ENCODE peak calls at places on chromosome 21, in eight cellular contexts. W is uterus, J is psoas muscle, C is brain microvascular endothelial cell, Y is spleen, P is fibroblast of lung, A is AG04450, E is GM23248. F is an unnamed sample.

GRCh38 chr21:36703123-36703522 is 4.2 kb downstream of the SIM2 start:
- DNase-seq in P (no peak), Y (no peak), C (no peak), W (no peak), A (no peak), E (no peak), J (no peak), F (no peak)

GRCh38 chr21:45358711-45359310 is 46.2 kb upstream of the COL18A1 start:
- DNase-seq in E (no peak), P (no peak), Y (no peak), C (no peak), J (no peak), W (no peak), A (no peak), F (no peak)

GRCh38 chr21:16239659-16240265 is 510.0 kb downstream of the USP25 start:
- DNase-seq in Y (no peak), A (no peak), C (no peak), W (no peak), P (no peak), E (no peak), J (no peak), F (no peak)

GRCh38 chr21:19607983-19608668 is 1204.5 kb upstream of the TMPRSS15 start:
- DNase-seq in Y (no peak), E (no peak), C (no peak), A (no peak), P (no peak), W (no peak), J (no peak), F (no peak)

GRCh38 chr21:36698160-36699025 is 522 bp upstream of the SIM2 start:
- DNase-seq in E (no peak), A (no peak), P (no peak), W (no peak), Y (no peak), C (no peak), J (no peak), F (no peak)

GRCh38 chr21:39658066-39658465 is 45.3 kb downstream of the B3GALT5 start:
- DNase-seq in Y (no peak), J (no peak), A (no peak), E (no peak), W (no peak), P (no peak), C (no peak), F (no peak)

GRCh38 chr21:37276377-37276776 is 9.2 kb upstream of the VPS26C start:
- DNase-seq in C (no peak), Y (no peak), J (no peak), P (no peak), A (no peak), W (no peak), E (no peak), F (no peak)

GRCh38 chr21:16587141-16587570 is 857.4 kb downstream of the USP25 start:
- DNase-seq in A (peak), W (peak), J (peak), P (peak), C (peak), E (peak), Y (no peak), F (peak)

GRCh38 chr21:25732091-25732760 is 2.5 kb downstream of the ATP5PF start:
- DNase-seq in W (no peak), C (no peak), P (no peak), J (no peak), Y (no peak), A (no peak), E (no peak), F (no peak)

GRCh38 chr21:45124596-45124995 is 50.2 kb downstream of the ADARB1 start:
- DNase-seq in W (no peak), E (no peak), Y (no peak), A (no peak), J (no peak), C (no peak), P (no peak), F (no peak)

GRCh38 chr21:45533731-45534571 is 8.3 kb downstream of the SLC19A1 start:
- DNase-seq in Y (peak), W (no peak), E (no peak), A (no peak), C (no peak), P (no peak), J (peak), F (no peak)

GRCh38 chr21:17491716-17492414 is 21.0 kb upstream of the CXADR start:
- DNase-seq in W (peak), E (peak), A (peak), J (no peak), P (peak), C (peak), Y (no peak), F (no peak)

GRCh38 chr21:26079376-26079775 is 91.2 kb downstream of the APP start:
- DNase-seq in E (peak), A (no peak), J (no peak), C (no peak), W (no peak), Y (no peak), P (peak), F (no peak)

GRCh38 chr21:45226540-45227326 is 61.0 kb downstream of the POFUT2 start:
- DNase-seq in C (no peak), E (peak), W (no peak), A (no peak), J (no peak), P (peak), Y (no peak), F (no peak)

GRCh38 chr21:37253991-37254390 is 13.1 kb downstream of the VPS26C start:
- DNase-seq in A (peak), C (no peak), P (peak), W (no peak), Y (no peak), E (peak), J (no peak), F (no peak)

GRCh38 chr21:25313891-25314646 is 293.2 kb downstream of the MRPL39 start:
- DNase-seq in E (peak), W (no peak), J (no peak), Y (no peak), P (peak), C (peak), A (peak), F (no peak)

GRCh38 chr21:17610862-17611261 is 1.8 kb downstream of the BTG3 start:
- DNase-seq in J (no peak), C (no peak), P (peak), W (no peak), Y (no peak), E (peak), A (no peak), F (no peak)

GRCh38 chr21:45130324-45130774 is 56.0 kb downstream of the ADARB1 start:
- DNase-seq in J (no peak), A (no peak), E (peak), Y (no peak), P (peak), C (peak), W (peak), F (no peak)

GRCh38 chr21:17402885-17403477 is 109.9 kb upstream of the CXADR start:
- DNase-seq in J (no peak), E (peak), W (no peak), C (peak), P (peak), Y (no peak), A (no peak), F (no peak)

GRCh38 chr21:25999935-26000582 is 170.5 kb downstream of the APP start:
- DNase-seq in Y (peak), C (no peak), P (no peak), E (no peak), J (no peak), A (no peak), W (no peak), F (no peak)

GRCh38 chr21:17783816-17784598 is 35.1 kb downstream of the C21orf91 start:
- DNase-seq in W (no peak), Y (no peak), A (no peak), C (no peak), P (no peak), E (no peak), J (no peak), F (no peak)

GRCh38 chr21:31198575-31198974 is 145.5 kb downstream of the TIAM1 start:
- DNase-seq in Y (no peak), J (no peak), W (no peak), C (peak), P (peak), A (peak), E (peak), F (no peak)

GRCh38 chr21:45050786-45051489 is 23.4 kb upstream of the ADARB1 start:
- DNase-seq in W (no peak), Y (no peak), J (no peak), E (peak), C (peak), A (peak), P (peak), F (no peak)

GRCh38 chr21:45994738-45995685 is 13.4 kb downstream of the COL6A1 start:
- DNase-seq in Y (peak), A (no peak), W (peak), J (no peak), P (no peak), C (no peak), E (no peak), F (no peak)

GRCh38 chr21:40165212-40165611 is 298.0 kb downstream of the PCP4 start:
- DNase-seq in A (no peak), E (no peak), Y (no peak), C (no peak), W (no peak), J (no peak), P (peak), F (no peak)

GRCh38 chr21:30710499-30710898 is 8.1 kb downstream of the KRTAP21-3 start:
- DNase-seq in Y (no peak), C (no peak), W (no peak), J (no peak), A (no peak), P (no peak), E (no peak), F (no peak)

GRCh38 chr21:45440736-45441350 is 35.9 kb downstream of the COL18A1 start:
- DNase-seq in E (no peak), Y (peak), A (no peak), J (peak), C (no peak), P (no peak), W (no peak), F (no peak)

GRCh38 chr21:16179732-16180131 is 449.9 kb downstream of the USP25 start:
- DNase-seq in A (no peak), C (peak), W (no peak), Y (no peak), J (no peak), E (no peak), P (peak), F (no peak)

GRCh38 chr21:25583370-25584133 is 23.7 kb downstream of the MRPL39 start:
- DNase-seq in P (no peak), Y (no peak), A (no peak), W (no peak), E (no peak), C (no peak), J (no peak), F (no peak)

GRCh38 chr21:15826908-15827601 is 97.3 kb downstream of the USP25 start:
- DNase-seq in E (no peak), Y (no peak), W (no peak), A (no peak), J (no peak), P (no peak), C (no peak), F (no peak)

GRCh38 chr21:39182016-39182415 is 1.2 kb downstream of the PSMG1 start:
- DNase-seq in C (no peak), J (no peak), A (no peak), W (no peak), Y (no peak), P (no peak), E (peak), F (no peak)

GRCh38 chr21:25457411-25457810 is 149.9 kb downstream of the MRPL39 start:
- DNase-seq in J (no peak), W (no peak), Y (no peak), E (peak), A (peak), P (peak), C (peak), F (no peak)

GRCh38 chr21:39720126-39720778 is 24.7 kb upstream of the IGSF5 start:
- DNase-seq in C (no peak), J (no peak), E (peak), A (no peak), Y (no peak), P (peak), W (no peak), F (no peak)

GRCh38 chr21:45417256-45417950 is 12.4 kb downstream of the COL18A1 start:
- DNase-seq in Y (peak), E (no peak), W (no peak), P (peak), J (peak), A (no peak), C (no peak), F (no peak)

GRCh38 chr21:14550200-14550599 is 4.1 kb upstream of the SAMSN1 start:
- DNase-seq in J (no peak), C (no peak), W (no peak), A (no peak), P (no peak), Y (no peak), E (no peak), F (no peak)

GRCh38 chr21:26148071-26148470 is 22.5 kb downstream of the APP start:
- DNase-seq in J (no peak), Y (no peak), E (no peak), P (no peak), A (no peak), W (no peak), C (peak), F (no peak)

DNA sequence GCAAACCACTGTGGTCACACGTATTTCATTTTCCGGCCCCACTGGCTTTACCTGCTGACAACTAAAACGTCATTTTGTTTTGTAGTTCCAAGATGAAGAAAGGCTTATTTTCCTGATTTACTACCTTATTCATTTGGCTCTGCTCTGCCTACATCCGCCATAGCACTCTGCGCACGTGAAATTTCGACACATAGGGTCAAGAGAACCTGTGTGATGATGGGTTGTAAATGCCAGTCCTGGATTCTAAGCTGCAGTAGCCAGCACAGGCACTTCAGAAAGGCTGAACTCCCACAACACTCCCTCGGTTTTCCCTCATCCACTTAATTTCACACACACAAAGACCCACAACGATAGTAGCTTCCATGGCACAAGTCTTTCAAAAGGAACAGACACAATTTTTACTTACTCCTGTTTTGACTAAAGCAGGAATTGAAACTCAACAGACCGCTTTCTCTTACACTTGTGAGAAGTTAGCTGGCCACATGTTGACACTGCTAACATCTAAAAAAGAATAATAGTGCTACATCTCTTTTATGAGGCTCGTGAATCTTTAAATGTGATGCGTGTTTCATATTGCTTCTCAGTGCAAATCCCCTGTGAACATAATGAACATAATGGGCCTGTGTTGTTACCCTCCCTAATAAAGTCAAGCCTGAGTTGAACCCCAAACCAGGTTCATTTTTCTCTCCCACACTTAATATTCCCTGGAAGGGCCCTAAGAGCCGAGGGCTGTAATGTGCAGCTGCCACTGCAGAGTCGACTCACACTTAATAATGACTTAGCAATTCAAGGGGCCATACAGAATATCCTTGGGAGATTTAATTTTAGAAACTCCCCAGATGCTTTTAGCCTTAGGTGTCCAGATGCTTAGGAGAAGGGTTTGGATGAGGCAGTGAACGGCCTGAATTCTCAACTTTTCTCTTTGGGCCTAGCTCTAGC is 1.5 kb upstream of the RUNX1 start:
- DNase-seq in W (no peak), E (peak), A (no peak), C (no peak), P (peak), J (no peak), Y (no peak), F (no peak)
- H3K27ac ChIP-seq in W (no peak), E (peak), A (peak), C (peak), P (peak), J (peak), Y (peak), F (no peak)

GRCh38 chr21:34073749-34074282 is 438 bp downstream of the MRPS6 start:
- DNase-seq in P (no peak), J (peak), Y (peak), A (no peak), E (peak), C (no peak), W (no peak), F (no peak)

GRCh38 chr21:34074283-34075098 is 1.1 kb downstream of the MRPS6 start:
- DNase-seq in E (peak), C (no peak), J (no peak), W (no peak), Y (no peak), A (no peak), P (no peak), F (no peak)

GRCh38 chr21:34075760-34076159 is 2.4 kb downstream of the MRPS6 start:
- DNase-seq in Y (no peak), C (no peak), E (peak), P (no peak), J (no peak), A (no peak), W (no peak), F (no peak)

GRCh38 chr21:34076835-34077234 is 3.5 kb downstream of the MRPS6 start:
- DNase-seq in P (no peak), C (no peak), E (no peak), W (no peak), Y (no peak), J (no peak), A (no peak), F (no peak)

GRCh38 chr21:34075099-34075425 is 1.7 kb downstream of the MRPS6 start:
- DNase-seq in Y (no peak), C (no peak), P (no peak), W (no peak), E (no peak), J (no peak), A (no peak), F (no peak)
- H3K27ac ChIP-seq in Y (no peak), C (no peak), P (no peak), W (no peak), E (no peak), J (no peak), A (no peak), F (no peak)

GRCh38 chr21:33811147-33812024 is 104.2 kb downstream of the ATP5PO start:
- DNase-seq in C (no peak), P (peak), Y (no peak), W (no peak), A (no peak), J (no peak), E (peak), F (no peak)
- H3K27ac ChIP-seq in C (no peak), P (no peak), Y (peak), W (no peak), A (no peak), J (peak), E (no peak), F (peak)

GRCh38 chr21:43809346-43809799 is 20.0 kb downstream of the RRP1 start:
- DNase-seq in C (no peak), W (no peak), E (no peak), J (no peak), A (no peak), Y (peak), P (no peak), F (no peak)
- H3K27ac ChIP-seq in C (no peak), W (no peak), E (no peak), J (no peak), A (no peak), Y (no peak), P (no peak), F (no peak)

DNA sequence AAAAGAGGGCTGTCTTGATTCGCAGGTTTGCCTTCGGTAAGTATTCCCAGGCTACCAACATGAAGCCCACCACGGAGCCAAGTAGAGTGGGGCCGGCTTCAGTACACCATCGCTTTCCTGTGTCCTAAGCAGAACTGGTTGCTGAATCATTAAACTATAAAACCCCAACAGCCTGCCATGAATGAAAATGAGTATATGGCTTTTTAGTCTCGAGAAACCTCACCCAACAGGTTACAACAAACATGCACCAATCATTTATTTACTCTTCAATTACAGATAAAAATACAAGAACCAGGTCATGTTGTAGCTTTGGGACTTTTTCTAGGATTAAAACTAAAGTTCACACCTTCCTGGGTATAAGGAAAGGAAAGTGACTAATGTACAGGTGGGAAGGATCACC is 7.6 kb downstream of the TMPRSS2 start:
- DNase-seq in W (no peak), E (no peak), A (no peak), C (no peak), J (no peak), P (no peak), Y (no peak), F (no peak)
- H3K27ac ChIP-seq in W (no peak), E (no peak), A (no peak), C (no peak), J (no peak), P (no peak), Y (no peak), F (no peak)

GRCh38 chr21:29305068-29305467 is 6.3 kb downstream of the BACH1 start:
- DNase-seq in P (no peak), C (no peak), J (no peak), A (no peak), E (peak), W (no peak), Y (no peak), F (no peak)
- H3K27ac ChIP-seq in P (no peak), C (no peak), J (peak), A (peak), E (peak), W (no peak), Y (peak), F (no peak)

GRCh38 chr21:41359289-41359688 is 2.5 kb upstream of the MX2 start:
- DNase-seq in W (no peak), C (no peak), E (no peak), J (no peak), P (no peak), A (no peak), Y (peak), F (no peak)
- H3K27ac ChIP-seq in W (no peak), C (no peak), E (no peak), J (no peak), P (no peak), A (no peak), Y (peak), F (no peak)

GRCh38 chr21:28025111-28025510 is 967.6 kb downstream of the LTN1 start:
- DNase-seq in A (no peak), J (no peak), P (no peak), E (peak), W (no peak), Y (no peak), C (no peak), F (no peak)
- H3K27ac ChIP-seq in A (no peak), J (no peak), P (no peak), E (no peak), W (no peak), Y (no peak), C (no peak), F (no peak)

DNA sequence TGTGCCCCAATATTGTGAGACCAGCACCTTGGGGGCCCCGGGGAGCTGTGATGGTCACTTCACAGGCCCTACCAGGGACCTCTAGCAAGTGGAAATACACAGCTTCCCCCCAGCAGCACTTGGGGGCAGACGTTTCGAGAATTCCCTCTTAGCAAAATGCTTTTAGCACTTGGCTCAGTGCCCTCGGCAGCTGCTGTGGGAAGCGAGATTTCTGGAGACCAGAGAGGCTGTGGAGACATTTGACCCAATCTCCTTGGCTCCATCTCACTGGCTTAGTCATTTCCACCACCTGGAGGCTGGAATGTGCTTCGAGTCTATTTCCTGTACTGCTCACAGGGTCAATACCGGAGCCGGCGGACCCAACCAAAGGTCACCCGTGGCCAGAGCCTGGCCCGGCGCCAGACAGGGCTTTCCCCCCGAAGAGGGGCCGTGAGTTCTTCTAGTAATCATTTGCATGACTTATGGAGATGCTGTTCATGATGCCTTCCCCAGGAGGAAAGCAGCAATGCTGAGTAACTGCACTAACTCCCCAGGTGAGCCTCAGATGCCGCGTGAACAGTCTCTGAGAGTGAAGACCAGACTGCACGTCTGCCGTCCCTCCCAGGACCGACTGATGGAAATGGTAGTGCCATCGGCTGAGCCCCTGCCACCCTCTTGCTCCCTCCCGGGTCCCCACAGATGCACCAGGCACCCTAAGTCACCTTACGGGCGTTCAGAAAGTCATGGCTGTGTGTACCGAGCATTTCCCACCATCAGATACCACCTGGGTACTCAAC is 4.4 kb upstream of the C2CD2 start:
- DNase-seq in A (peak), C (peak), W (peak), Y (no peak), P (peak), J (peak), E (peak), F (no peak)
- H3K27ac ChIP-seq in A (peak), C (peak), W (peak), Y (peak), P (peak), J (peak), E (peak), F (peak)